ENCODE peak calls at places on chromosomes 16 and 17, in four cellular contexts. O is pancreas, J is body of pancreas, H is lower lobe of right lung. W is an unnamed sample.

GRCh38 chr16:83200005-83200779 is 573.4 kb downstream of the CDH13 start:
- DNase-seq in H (no peak), J (no peak), O (no peak), W (peak)

GRCh38 chr17:67800495-67800928 is 24.8 kb upstream of the BPTF start:
- DNase-seq in H (peak), J (peak), O (peak), W (peak)

GRCh38 chr16:51290886-51291285 is 139.8 kb upstream of the SALL1 start:
- DNase-seq in H (no peak), O (no peak), J (no peak), W (no peak)

GRCh38 chr16:3945751-3946603 is 65.5 kb upstream of the CREBBP start:
- DNase-seq in J (peak), O (no peak), H (peak), W (no peak)

GRCh38 chr17:36980281-36980761 is 31.6 kb downstream of the AATF start:
- DNase-seq in J (no peak), H (no peak), O (no peak), W (no peak)

GRCh38 chr17:63827801-63828221 is 348 bp upstream of the FTSJ3 start:
- DNase-seq in H (no peak), O (no peak), J (no peak), W (no peak)

GRCh38 chr16:80440691-80441090 is 100.1 kb upstream of the DYNLRB2 start:
- DNase-seq in J (no peak), O (no peak), H (no peak), W (no peak)

GRCh38 chr17:60153606-60154355 is 4.0 kb downstream of the CA4 start:
- DNase-seq in O (no peak), J (no peak), H (peak), W (no peak)

GRCh38 chr17:28347261-28347891 is 10.0 kb downstream of the POLDIP2 start:
- DNase-seq in O (peak), H (no peak), J (peak), W (no peak)

GRCh38 chr17:50055055-50055425 is 870 bp upstream of the ITGA3 start:
- DNase-seq in J (peak), H (peak), O (peak), W (peak)

GRCh38 chr16:14325921-14326401 is 254.8 kb downstream of the MRTFB start:
- DNase-seq in H (no peak), J (peak), O (peak), W (no peak)

GRCh38 chr17:79082311-79083190 is 7.9 kb downstream of the ENGASE start:
- DNase-seq in H (no peak), J (peak), O (no peak), W (peak)

GRCh38 chr16:25165284-25165683 is 51.5 kb upstream of the AQP8 start:
- DNase-seq in H (no peak), J (no peak), O (no peak), W (no peak)

GRCh38 chr16:50059669-50060068 is 6.1 kb upstream of the HEATR3 start:
- DNase-seq in H (no peak), O (no peak), J (no peak), W (no peak)

GRCh38 chr17:30380643-30381419 is 2.1 kb downstream of the CPD start:
- DNase-seq in J (no peak), H (no peak), O (no peak), W (no peak)

GRCh38 chr17:30379303-30380105 is 777 bp downstream of the CPD start:
- DNase-seq in J (peak), H (peak), O (peak), W (no peak)

GRCh38 chr17:30378191-30378796 is 433 bp upstream of the CPD start:
- DNase-seq in O (no peak), H (peak), J (peak), W (no peak)

GRCh38 chr17:30378797-30379302 is at the start of gene CPD:
- DNase-seq in J (peak), H (peak), O (peak), W (peak)

GRCh38 chr17:30380106-30380420 is 1.3 kb downstream of the CPD start:
- DNase-seq in O (no peak), H (no peak), J (no peak), W (no peak)
- H3K27ac ChIP-seq in O (no peak), H (peak), J (peak), W (peak)

DNA sequence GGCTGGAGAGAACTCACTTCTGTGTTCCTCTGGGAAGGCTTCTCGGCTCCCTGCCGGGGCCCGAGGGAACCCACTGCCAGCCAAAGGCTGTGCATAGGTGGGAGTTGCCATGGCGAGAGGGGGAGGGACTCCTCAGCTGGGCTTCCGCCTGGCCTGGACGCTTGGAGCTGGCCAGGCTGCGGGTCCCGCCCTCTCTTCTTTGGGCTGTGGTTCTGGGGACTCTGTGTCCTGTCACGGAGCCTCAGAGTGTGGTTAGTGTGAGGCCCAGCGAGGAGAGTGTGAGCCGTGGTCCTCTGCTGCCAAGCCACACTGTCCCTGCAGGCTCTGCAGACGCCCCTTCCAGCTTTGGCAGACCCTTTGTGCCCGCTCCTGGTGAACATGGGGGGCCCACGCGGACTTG is 123.1 kb downstream of the OR1D5 start:
- DNase-seq in O (no peak), J (no peak), H (no peak), W (no peak)
- H3K4me3 ChIP-seq in O (no peak), J (no peak), H (no peak), W (no peak)

GRCh38 chr16:58853830-58854229 is 119.7 kb upstream of the GOT2 start:
- DNase-seq in J (no peak), H (no peak), O (no peak), W (no peak)

GRCh38 chr16:58850019-58850626 is 116.0 kb upstream of the GOT2 start:
- DNase-seq in J (no peak), O (no peak), H (no peak), W (no peak)

GRCh38 chr16:58847902-58848661 is 114.0 kb upstream of the GOT2 start:
- DNase-seq in O (no peak), H (no peak), J (no peak), W (no peak)

GRCh38 chr16:58848662-58849002 is 114.5 kb upstream of the GOT2 start:
- DNase-seq in H (no peak), J (no peak), O (no peak), W (no peak)

DNA sequence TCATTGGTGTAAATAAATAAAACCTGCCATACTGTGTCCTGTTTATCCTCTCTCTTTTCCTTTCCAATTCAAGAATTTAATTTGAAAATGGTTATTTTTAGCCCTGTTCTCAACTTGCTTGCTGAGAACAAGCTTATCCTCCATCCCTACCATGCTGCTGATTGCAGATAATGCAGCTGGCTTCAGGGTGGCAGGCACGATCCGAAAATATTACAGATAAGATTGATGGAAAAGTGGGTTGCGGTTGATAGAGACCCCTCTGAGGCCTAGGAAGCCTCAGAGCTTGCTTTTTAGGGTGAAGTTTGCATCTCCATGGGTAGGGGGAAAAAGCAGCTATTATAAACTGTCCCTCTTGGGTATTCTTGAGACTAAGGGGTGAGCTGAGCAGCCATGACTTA is 116.5 kb upstream of the GOT2 start:
- DNase-seq in J (no peak), O (no peak), H (no peak), W (no peak)
- H3K27ac ChIP-seq in J (no peak), O (no peak), H (no peak), W (no peak)

DNA sequence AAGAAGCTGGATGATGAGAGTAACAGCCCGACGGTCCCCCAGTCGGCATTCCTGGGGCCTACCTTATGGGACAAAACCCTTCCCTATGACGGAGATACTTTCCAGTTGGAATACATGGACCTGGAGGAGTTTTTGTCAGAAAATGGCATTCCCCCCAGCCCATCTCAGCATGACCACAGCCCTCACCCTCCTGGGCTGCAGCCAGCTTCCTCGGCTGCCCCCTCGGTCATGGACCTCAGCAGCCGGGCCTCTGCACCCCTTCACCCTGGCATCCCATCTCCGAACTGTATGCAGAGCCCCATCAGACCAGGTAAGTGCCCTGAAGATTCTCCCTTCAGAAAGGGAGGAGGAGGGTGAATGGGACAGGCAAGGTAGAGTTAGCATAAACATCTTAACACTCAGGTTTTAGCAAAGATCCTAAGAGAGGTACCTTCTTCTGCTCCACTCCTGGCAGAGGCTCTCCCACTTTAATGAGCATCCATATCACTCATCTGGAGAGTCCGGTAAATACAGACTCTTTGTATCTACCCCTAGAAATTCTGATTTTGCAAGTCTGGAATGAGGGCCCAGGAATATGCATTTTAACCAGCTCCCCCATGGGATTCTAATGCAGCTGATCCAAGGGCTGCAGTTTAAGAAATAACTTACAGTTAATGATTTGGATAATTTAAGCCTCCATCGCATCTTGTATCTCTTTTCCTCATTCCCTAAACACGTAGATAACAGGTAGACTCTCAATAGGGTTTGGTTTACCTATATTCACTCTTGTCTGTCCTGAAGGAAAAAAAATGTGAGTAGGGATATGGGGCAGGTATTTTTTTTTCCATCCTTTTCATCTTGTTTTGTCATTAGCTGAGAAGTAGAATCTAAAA is 3.3 kb downstream of the HLF start:
- DNase-seq in O (no peak), H (no peak), J (no peak), W (no peak)
- H3K4me3 ChIP-seq in O (no peak), H (peak), J (no peak), W (peak)

GRCh38 chr17:19897901-19898300 is 30.2 kb upstream of the ULK2 start:
- DNase-seq in J (no peak), H (no peak), O (no peak), W (no peak)

GRCh38 chr17:19900809-19901208 is 33.1 kb upstream of the ULK2 start:
- DNase-seq in J (no peak), O (no peak), H (no peak), W (no peak)

GRCh38 chr17:19897108-19897854 is 29.5 kb upstream of the ULK2 start:
- DNase-seq in J (peak), O (no peak), H (no peak), W (no peak)
- H3K27ac ChIP-seq in J (no peak), O (no peak), H (no peak), W (no peak)

DNA sequence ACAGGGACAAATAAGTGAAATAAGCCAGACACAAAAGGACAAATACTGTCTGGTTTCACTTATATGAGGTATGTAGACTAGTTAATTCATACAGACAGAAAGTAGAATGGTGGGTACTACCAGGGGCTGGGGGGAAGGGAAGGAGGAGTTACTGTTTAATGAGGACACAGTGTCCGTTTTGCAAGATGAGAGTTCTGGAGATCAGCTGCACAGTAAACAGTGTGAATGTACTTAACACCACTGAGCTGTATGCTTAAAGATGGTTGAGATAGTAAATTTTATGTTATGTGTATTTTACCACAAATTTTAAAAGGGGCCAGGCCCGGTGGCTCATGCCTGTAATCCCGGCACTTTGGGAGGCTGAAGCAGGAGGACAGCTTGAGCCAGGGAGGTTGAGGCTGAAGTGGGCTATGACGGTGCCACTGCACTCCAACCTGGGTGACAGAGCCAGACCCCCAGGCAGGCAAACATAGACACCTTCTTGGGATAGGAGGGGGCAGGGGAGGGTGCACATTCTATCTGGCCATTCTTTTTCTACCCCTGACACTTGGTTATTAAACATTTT is 23.5 kb downstream of the LRRC75A start:
- DNase-seq in J (no peak), O (no peak), H (no peak), W (no peak)
- H3K4me3 ChIP-seq in J (no peak), O (no peak), H (no peak), W (no peak)

DNA sequence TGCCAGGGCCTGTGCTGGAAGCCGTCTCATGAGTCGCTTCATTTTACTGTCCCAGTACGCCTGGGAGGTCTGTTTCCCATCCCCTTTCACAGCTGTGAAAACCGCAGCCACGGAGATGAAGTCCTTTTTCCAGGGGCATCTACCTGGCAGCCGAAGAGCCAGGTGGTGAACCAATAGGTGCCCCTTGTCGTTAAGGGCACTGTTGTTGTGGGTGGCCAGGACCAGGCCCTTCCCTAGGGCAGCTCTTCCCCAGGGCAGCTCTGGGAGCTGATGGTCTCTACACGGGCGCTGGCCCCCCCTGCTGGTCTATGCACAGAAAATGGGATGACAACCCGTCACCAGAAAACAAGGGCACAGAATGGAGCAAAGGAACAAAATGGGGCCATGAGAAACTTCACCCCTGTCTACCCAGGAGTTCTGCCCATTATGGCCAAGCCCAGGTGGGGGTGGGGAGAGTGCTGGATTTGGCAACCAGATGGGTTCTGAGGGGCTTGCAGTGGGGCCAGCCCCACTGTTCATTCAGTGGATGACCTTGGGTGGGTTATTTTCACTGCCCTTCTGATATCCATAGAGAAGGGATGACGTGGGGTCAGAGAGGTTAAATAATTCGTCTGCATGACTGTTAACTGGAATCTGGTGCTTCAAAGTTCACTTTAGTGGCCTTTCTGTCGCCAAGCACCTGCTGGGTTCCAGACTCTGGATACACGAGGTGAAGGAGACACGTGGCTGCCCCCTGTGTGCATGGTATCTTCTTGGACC is 11.5 kb downstream of the RMI2 start:
- DNase-seq in J (peak), H (peak), O (peak), W (peak)
- H3K27ac ChIP-seq in J (peak), H (no peak), O (peak), W (no peak)

W was measured in dorsolateral prefrontal cortex.